ENCODE peak calls at places on chromosomes 16 and 17, in ten cellular contexts. One of them, this sample, is unnamed.

GRCh38 chr17:78415821-78416301 is 37.4 kb downstream of the PGS1 start:
- DNase-seq in fibroblast of mammary gland: no peak
- DNase-seq in stimulated activated CD8-positive, alpha-beta memory T cell treated with anti-CD3 and anti-CD28 coated beads, Interleukin-12 subunit alpha, Interleukin-12 subunit beta, amount 100 ng/mL, for 1 hour: no peak
- DNase-seq in KBM-7: peak; percentile 17
- DNase-seq in GF-D8: no peak
- DNase-seq in amygdala: no peak
- DNase-seq in T-helper 1 cell: no peak
- DNase-seq in AG10803: no peak
- DNase-seq in left cardiac atrium: no peak
- DNase-seq in AG09309: no peak
- DNase-seq in this sample: no peak

GRCh38 chr17:11356371-11356770 is 115.4 kb downstream of the SHISA6 start:
- DNase-seq in AG09309: no peak
- DNase-seq in stimulated activated CD8-positive, alpha-beta memory T cell treated with anti-CD3 and anti-CD28 coated beads, Interleukin-12 subunit alpha, Interleukin-12 subunit beta, amount 100 ng/mL, for 1 hour: no peak
- DNase-seq in GF-D8: no peak
- DNase-seq in left cardiac atrium: no peak
- DNase-seq in fibroblast of mammary gland: no peak
- DNase-seq in KBM-7: no peak
- DNase-seq in AG10803: no peak
- DNase-seq in T-helper 1 cell: no peak
- DNase-seq in amygdala: no peak
- DNase-seq in this sample: no peak

GRCh38 chr17:12041316-12041715 is 20.6 kb downstream of the MAP2K4 start:
- DNase-seq in T-helper 1 cell: peak; percentile 9
- DNase-seq in GF-D8: no peak
- DNase-seq in AG10803: peak; percentile 71
- DNase-seq in KBM-7: no peak
- DNase-seq in AG09309: peak; percentile 29
- DNase-seq in left cardiac atrium: no peak
- DNase-seq in amygdala: no peak
- DNase-seq in fibroblast of mammary gland: peak; percentile 85
- DNase-seq in stimulated activated CD8-positive, alpha-beta memory T cell treated with anti-CD3 and anti-CD28 coated beads, Interleukin-12 subunit alpha, Interleukin-12 subunit beta, amount 100 ng/mL, for 1 hour: no peak
- DNase-seq in this sample: no peak

GRCh38 chr17:49928126-49928800 is 40.7 kb upstream of the DLX4 start:
- DNase-seq in AG10803: peak; percentile 15
- DNase-seq in fibroblast of mammary gland: peak; percentile 75
- DNase-seq in left cardiac atrium: no peak
- DNase-seq in AG09309: no peak
- DNase-seq in KBM-7: no peak
- DNase-seq in amygdala: no peak
- DNase-seq in T-helper 1 cell: no peak
- DNase-seq in GF-D8: no peak
- DNase-seq in stimulated activated CD8-positive, alpha-beta memory T cell treated with anti-CD3 and anti-CD28 coated beads, Interleukin-12 subunit alpha, Interleukin-12 subunit beta, amount 100 ng/mL, for 1 hour: no peak
- DNase-seq in this sample: no peak

GRCh38 chr17:53797497-53797896 is 25.2 kb upstream of the KIF2B start:
- DNase-seq in AG10803: no peak
- DNase-seq in GF-D8: no peak
- DNase-seq in KBM-7: no peak
- DNase-seq in left cardiac atrium: no peak
- DNase-seq in stimulated activated CD8-positive, alpha-beta memory T cell treated with anti-CD3 and anti-CD28 coated beads, Interleukin-12 subunit alpha, Interleukin-12 subunit beta, amount 100 ng/mL, for 1 hour: no peak
- DNase-seq in fibroblast of mammary gland: no peak
- DNase-seq in T-helper 1 cell: no peak
- DNase-seq in AG09309: no peak
- DNase-seq in amygdala: no peak
- DNase-seq in this sample: no peak

GRCh38 chr17:75361996-75362395 is 43.5 kb downstream of the GRB2 start:
- DNase-seq in stimulated activated CD8-positive, alpha-beta memory T cell treated with anti-CD3 and anti-CD28 coated beads, Interleukin-12 subunit alpha, Interleukin-12 subunit beta, amount 100 ng/mL, for 1 hour: no peak
- DNase-seq in GF-D8: no peak
- DNase-seq in AG10803: no peak
- DNase-seq in amygdala: no peak
- DNase-seq in left cardiac atrium: no peak
- DNase-seq in KBM-7: no peak
- DNase-seq in T-helper 1 cell: no peak
- DNase-seq in AG09309: no peak
- DNase-seq in fibroblast of mammary gland: no peak
- DNase-seq in this sample: no peak

GRCh38 chr16:29820271-29820701 is at the start of gene MVP:
- DNase-seq in stimulated activated CD8-positive, alpha-beta memory T cell treated with anti-CD3 and anti-CD28 coated beads, Interleukin-12 subunit alpha, Interleukin-12 subunit beta, amount 100 ng/mL, for 1 hour: no peak
- DNase-seq in AG09309: no peak
- DNase-seq in KBM-7: peak; percentile 51
- DNase-seq in left cardiac atrium: peak; percentile 82
- DNase-seq in amygdala: no peak
- DNase-seq in T-helper 1 cell: peak; percentile 62
- DNase-seq in AG10803: peak; percentile 70
- DNase-seq in GF-D8: no peak
- DNase-seq in fibroblast of mammary gland: peak; percentile 77
- DNase-seq in this sample: no peak

GRCh38 chr17:56777859-56778258 is 55.9 kb downstream of the C17orf67 start:
- DNase-seq in AG09309: no peak
- DNase-seq in amygdala: no peak
- DNase-seq in GF-D8: no peak
- DNase-seq in KBM-7: no peak
- DNase-seq in stimulated activated CD8-positive, alpha-beta memory T cell treated with anti-CD3 and anti-CD28 coated beads, Interleukin-12 subunit alpha, Interleukin-12 subunit beta, amount 100 ng/mL, for 1 hour: no peak
- DNase-seq in left cardiac atrium: peak; percentile 32
- DNase-seq in AG10803: peak; percentile 68
- DNase-seq in T-helper 1 cell: no peak
- DNase-seq in fibroblast of mammary gland: peak; percentile 25
- DNase-seq in this sample: no peak

GRCh38 chr16:19595043-19595767 is 39.7 kb downstream of the VPS35L start:
- DNase-seq in AG10803: no peak
- DNase-seq in stimulated activated CD8-positive, alpha-beta memory T cell treated with anti-CD3 and anti-CD28 coated beads, Interleukin-12 subunit alpha, Interleukin-12 subunit beta, amount 100 ng/mL, for 1 hour: no peak
- DNase-seq in amygdala: no peak
- DNase-seq in left cardiac atrium: peak; percentile 76
- DNase-seq in AG09309: peak; percentile 75
- DNase-seq in fibroblast of mammary gland: peak; percentile 73
- DNase-seq in GF-D8: no peak
- DNase-seq in T-helper 1 cell: no peak
- DNase-seq in KBM-7: no peak
- DNase-seq in this sample: no peak

This sample was measured in caudate nucleus.